ENCODE peak calls at places on chromosomes 3 and 15, in four cellular contexts. P is stomach, H is foreskin fibroblast, V is fibroblast of lung. R is an unnamed sample.

GRCh38 chr3:159783780-159784747 is 204.6 kb upstream of the IL12A start:
- DNase-seq in P (no peak), H (no peak), V (peak), R (no peak)

GRCh38 chr3:197306374-197307086 is 8.1 kb upstream of the DLG1 start:
- DNase-seq in P (no peak), H (peak), V (peak), R (no peak)

GRCh38 chr3:133472242-133472641 is 72.4 kb downstream of the BFSP2 start:
- DNase-seq in P (no peak), H (peak), V (peak), R (no peak)

GRCh38 chr3:149277338-149277813 is 55.7 kb upstream of the CP start:
- DNase-seq in P (no peak), H (peak), V (peak), R (peak)

GRCh38 chr15:93210995-93211394 is 122.0 kb upstream of the RGMA start:
- DNase-seq in P (no peak), H (no peak), V (no peak), R (no peak)

GRCh38 chr15:27492021-27492621 is 521.1 kb downstream of the GABRG3 start:
- DNase-seq in P (no peak), H (peak), V (peak), R (no peak)

GRCh38 chr15:63277893-63278505 is 594 bp downstream of the APH1B start:
- DNase-seq in P (no peak), H (no peak), V (no peak), R (no peak)

GRCh38 chr15:60538129-60538528 is 59.2 kb upstream of the ICE2 start:
- DNase-seq in P (no peak), H (no peak), V (no peak), R (no peak)

GRCh38 chr15:92896543-92896942 is 3.6 kb upstream of the CHD2 start:
- DNase-seq in P (no peak), H (no peak), V (no peak), R (no peak)

GRCh38 chr15:29880341-29880740 is 58.1 kb upstream of the TJP1 start:
- DNase-seq in P (no peak), H (no peak), V (no peak), R (no peak)

GRCh38 chr15:28104326-28104725 is 5.2 kb upstream of the OCA2 start:
- DNase-seq in P (no peak), H (no peak), V (no peak), R (no peak)

GRCh38 chr3:145798691-145799550 is 362.1 kb downstream of the PLOD2 start:
- DNase-seq in P (no peak), H (no peak), V (peak), R (no peak)

GRCh38 chr15:88491158-88491557 is 23.6 kb downstream of the MRPS11 start:
- DNase-seq in P (no peak), H (no peak), V (no peak), R (no peak)

GRCh38 chr15:85440451-85440850 is 60.0 kb downstream of the AKAP13 start:
- DNase-seq in P (no peak), H (no peak), V (no peak), R (no peak)

GRCh38 chr3:122299872-122300460 is 25.1 kb upstream of the CSTA start:
- DNase-seq in P (no peak), H (peak), V (no peak), R (peak)

GRCh38 chr3:150385296-150386242 is 22.5 kb upstream of the TSC22D2 start:
- DNase-seq in P (no peak), H (no peak), V (no peak), R (no peak)

GRCh38 chr15:68389936-68390790 is 41.8 kb downstream of the ITGA11 start:
- DNase-seq in P (peak), H (peak), V (peak), R (no peak)

GRCh38 chr15:78944202-78944625 is 632 bp downstream of the CTSH start:
- DNase-seq in P (peak), H (no peak), V (no peak), R (no peak)

DNA sequence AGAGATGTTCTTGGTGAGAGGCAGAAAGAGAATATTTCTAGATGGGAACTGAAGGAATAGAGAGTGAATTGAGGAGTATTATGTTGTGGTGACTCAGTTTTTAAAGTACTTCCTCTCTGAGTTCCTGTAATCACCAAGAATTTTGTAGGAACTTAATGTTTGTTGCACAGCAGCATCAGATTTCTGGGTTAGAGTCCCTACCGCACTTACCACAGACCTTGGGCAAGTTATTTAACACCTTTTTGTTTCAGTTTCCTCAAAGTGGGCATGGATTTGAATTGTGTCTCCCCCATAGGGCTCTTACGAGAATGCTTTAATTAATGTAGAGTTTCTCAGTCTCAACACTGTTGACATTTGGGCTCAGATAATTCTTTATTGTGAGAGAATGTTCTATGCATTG is 22.3 kb upstream of the SCAANT1 start:
- DNase-seq in P (no peak), H (no peak), V (no peak), R (no peak)
- H3K4me3 ChIP-seq in P (no peak), H (no peak), V (no peak), R (no peak)

GRCh38 chr3:134527037-134527436 is 41.2 kb downstream of the CEP63 start:
- DNase-seq in P (no peak), H (no peak), V (no peak), R (no peak)
- TF ChIP-seq CTCF in P (no peak), H (no peak), V (peak), R (peak)

DNA sequence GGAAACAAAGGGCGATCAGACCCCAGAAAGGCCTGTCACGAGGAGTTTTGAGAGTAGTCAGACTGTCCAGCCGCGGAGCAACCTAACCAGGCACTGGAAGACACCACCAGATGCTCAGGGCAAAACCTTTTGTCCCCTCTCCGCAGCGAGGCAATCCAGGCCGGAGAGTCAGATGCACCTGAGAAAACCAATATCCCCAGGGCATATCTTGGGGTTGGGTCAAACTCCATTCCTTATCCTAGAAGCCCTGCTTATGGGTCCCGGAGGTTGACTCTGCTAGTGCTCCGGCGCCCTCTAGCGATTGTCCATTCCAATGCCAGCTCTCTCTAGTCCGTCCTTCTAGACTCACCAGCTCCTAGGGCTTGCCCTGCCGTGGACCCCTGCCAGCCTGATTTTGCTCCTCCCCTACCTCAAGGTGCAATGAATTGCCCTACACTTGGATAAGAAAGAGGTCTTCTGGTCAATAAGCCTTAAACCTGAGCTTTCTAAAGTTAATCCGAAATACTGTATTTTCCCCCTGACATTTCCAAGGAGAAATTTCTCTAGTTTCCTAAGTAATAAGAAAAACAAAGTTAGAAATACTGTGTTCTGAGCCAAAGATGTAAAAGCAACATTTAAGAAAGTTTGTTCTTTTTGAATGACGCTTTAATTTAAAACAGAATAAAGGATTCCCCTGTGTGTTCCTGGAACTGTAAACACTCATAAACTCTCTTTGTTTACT is 5.5 kb downstream of the CPNE4 start:
- DNase-seq in P (peak), H (peak), V (peak), R (peak)
- H3K4me3 ChIP-seq in P (no peak), H (no peak), V (no peak), R (no peak)

GRCh38 chr3:56682458-56683121 is 475 bp downstream of the TASOR start:
- DNase-seq in P (peak), H (peak), V (peak), R (peak)
- TF ChIP-seq CTCF in P (no peak), H (no peak), V (no peak), R (no peak)

GRCh38 chr15:59401810-59402569 is 29.3 kb upstream of the MYO1E start:
- DNase-seq in P (no peak), H (no peak), V (no peak), R (no peak)
- H3K4me3 ChIP-seq in P (no peak), H (no peak), V (no peak), R (no peak)

DNA sequence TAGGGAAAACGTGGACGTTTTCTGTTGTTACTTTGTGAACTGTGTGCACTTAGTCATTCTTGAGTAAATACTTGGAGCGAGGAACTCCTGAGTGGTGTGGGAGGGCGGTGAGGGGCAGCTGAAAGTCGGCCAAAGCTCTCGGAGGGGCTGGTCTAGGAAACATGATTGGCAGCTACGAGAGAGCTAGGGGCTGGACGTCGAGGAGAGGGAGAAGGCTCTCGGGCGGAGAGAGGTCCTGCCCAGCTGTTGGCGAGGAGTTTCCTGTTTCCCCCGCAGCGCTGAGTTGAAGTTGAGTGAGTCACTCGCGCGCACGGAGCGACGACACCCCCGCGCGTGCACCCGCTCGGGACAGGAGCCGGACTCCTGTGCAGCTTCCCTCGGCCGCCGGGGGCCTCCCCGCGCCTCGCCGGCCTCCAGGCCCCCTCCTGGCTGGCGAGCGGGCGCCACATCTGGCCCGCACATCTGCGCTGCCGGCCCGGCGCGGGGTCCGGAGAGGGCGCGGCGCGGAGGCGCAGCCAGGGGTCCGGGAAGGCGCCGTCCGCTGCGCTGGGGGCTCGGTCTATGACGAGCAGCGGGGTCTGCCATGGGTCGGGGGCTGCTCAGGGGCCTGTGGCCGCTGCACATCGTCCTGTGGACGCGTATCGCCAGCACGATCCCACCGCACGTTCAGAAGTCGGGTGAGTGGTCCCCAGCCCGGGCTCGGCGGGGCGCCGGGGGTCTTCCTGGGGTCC is at the start of gene TGFBR2:
- DNase-seq in P (peak), H (peak), V (peak), R (peak)
- TF ChIP-seq CTCF in P (no peak), H (peak), V (no peak), R (no peak)

R was measured in HFF-Myc.